ENCODE peak calls at places on chromosomes 16 and 17, in ten cellular contexts. M is stimulated activated CD4-positive, alpha-beta T cell treated with anti-CD3 and anti-CD28 coated beads, Interleukin-4, amount 100 ng/mL, for 24 hours; O is LHCN-M2; T is C1 segment of cervical spinal cord; R is activated CD4-positive, alpha-beta T cell treated with anti-CD3 and anti-CD28 coated beads, Interleukin-2, amount 50 U/mL, for 1 hour; W is HuH-7; L is GM20000; J is stimulated activated CD8-positive, alpha-beta memory T cell treated with anti-CD3 and anti-CD28 coated beads, Interleukin-7, amount 100 ng/mL, for 1 hour; A is ovary; C is activated CD8-positive, alpha-beta memory T cell treated with anti-CD3 and anti-CD28 coated beads for 1 hour. Z is an unnamed sample.

GRCh38 chr17:81549826-81550225 is 2.3 kb downstream of the FAAP100 start:
- DNase-seq in M (no peak), W (no peak), C (no peak), A (no peak), T (no peak), O (no peak), L (no peak), R (no peak), J (no peak), Z (no peak)

GRCh38 chr17:33765871-33766270 is 472.8 kb upstream of the ASIC2 start:
- DNase-seq in T (no peak), C (no peak), L (no peak), A (no peak), M (no peak), O (no peak), J (no peak), R (no peak), W (no peak), Z (no peak)

GRCh38 chr16:55703003-55704001 is 47.5 kb downstream of the SLC6A2 start:
- DNase-seq in A (no peak), T (peak), L (peak), R (no peak), W (peak), M (no peak), J (no peak), C (no peak), O (peak), Z (no peak)

GRCh38 chr16:72609933-72610332 is 438.0 kb upstream of the PMFBP1 start:
- DNase-seq in M (no peak), A (no peak), J (no peak), R (no peak), O (no peak), T (no peak), C (no peak), W (no peak), L (no peak), Z (no peak)

GRCh38 chr17:63431939-63432804 is 13.9 kb downstream of the CYB561 start:
- DNase-seq in M (no peak), C (no peak), L (no peak), O (no peak), T (no peak), A (no peak), J (no peak), R (no peak), W (peak), Z (no peak)

GRCh38 chr17:43337684-43338428 is 60.9 kb upstream of the ARL4D start:
- DNase-seq in J (no peak), C (no peak), R (no peak), W (no peak), L (no peak), T (no peak), O (no peak), A (no peak), M (no peak), Z (no peak)

GRCh38 chr17:76268015-76268749 is 3.0 kb downstream of the UBALD2 start:
- DNase-seq in O (peak), C (peak), M (peak), W (no peak), L (peak), A (peak), R (peak), T (peak), J (no peak), Z (peak)

GRCh38 chr16:31064882-31065461 is 9.1 kb downstream of the ZNF668 start:
- DNase-seq in W (no peak), M (no peak), R (no peak), L (no peak), C (no peak), J (no peak), T (no peak), A (no peak), O (peak), Z (no peak)

Z was measured in substantia nigra.